ENCODE peak calls at places on chromosomes 4 and X, in eight cellular contexts. Q is coronary artery; Y is tibial artery; J is astrocyte of the cerebellum; P is prostate gland; A is CD8-positive, alpha-beta T cell; F is GM12878; N is heart left ventricle. V is an unnamed sample.

GRCh38 chr4:6504900-6505496 is 32.6 kb upstream of the PPP2R2C start:
- DNase-seq in Q (no peak), Y (no peak), J (no peak), P (no peak), A (no peak), F (no peak), N (no peak), V (no peak)

GRCh38 chr4:165118256-165118909 is 5.7 kb upstream of the TMEM192 start:
- DNase-seq in Q (no peak), Y (no peak), J (no peak), P (no peak), A (no peak), F (no peak), N (no peak), V (no peak)

GRCh38 chrX:80578518-80579105 is 158.4 kb downstream of the TENT5D start:
- DNase-seq in Q (no peak), Y (no peak), J (no peak), P (no peak), A (no peak), F (no peak), N (no peak), V (no peak)

GRCh38 chrX:153380691-153381090 is 20.5 kb downstream of the PNMA6E start:
- DNase-seq in Q (peak; percentile 72), Y (no peak), J (no peak), P (no peak), A (no peak), F (no peak), N (no peak), V (no peak)

GRCh38 chr4:8419222-8420041 is 21.1 kb downstream of the ACOX3 start:
- DNase-seq in Q (no peak), Y (no peak), J (no peak), P (no peak), A (no peak), F (peak; percentile 37), N (no peak), V (no peak)

GRCh38 chr4:185096032-185096653 is 46.9 kb upstream of the SLC25A4 start:
- DNase-seq in Q (no peak), Y (no peak), J (peak; percentile 26), P (peak; percentile 37), A (peak; percentile 20), F (no peak), N (no peak), V (no peak)

GRCh38 chr4:176277162-176277904 is 8.3 kb upstream of the ASB5 start:
- DNase-seq in Q (no peak), Y (peak; percentile 77), J (peak; percentile 58), P (peak; percentile 58), A (no peak), F (no peak), N (peak; percentile 33), V (no peak)

GRCh38 chrX:30715976-30716375 is 62.8 kb downstream of the GK start:
- DNase-seq in Q (no peak), Y (no peak), J (no peak), P (no peak), A (no peak), F (no peak), N (no peak), V (no peak)

GRCh38 chr4:140359571-140360427 is 13.6 kb upstream of the SCOC start:
- DNase-seq in Q (no peak), Y (peak; percentile 71), J (peak; percentile 76), P (peak; percentile 82), A (peak; percentile 78), F (no peak), N (peak; percentile 66), V (peak; percentile 51)

GRCh38 chr4:158411180-158411721 is 110.4 kb upstream of the RXFP1 start:
- DNase-seq in Q (no peak), Y (no peak), J (no peak), P (no peak), A (no peak), F (no peak), N (no peak), V (no peak)

GRCh38 chr4:112170451-112170993 is 25.3 kb downstream of the FAM241A start:
- DNase-seq in Q (no peak), Y (no peak), J (no peak), P (no peak), A (no peak), F (no peak), N (no peak), V (no peak)

GRCh38 chr4:147117400-147117799 is 171.7 kb upstream of the TTC29 start:
- DNase-seq in Q (no peak), Y (no peak), J (no peak), P (peak; percentile 84), A (no peak), F (no peak), N (no peak), V (no peak)

GRCh38 chr4:32148120-32148666 is 1428.0 kb downstream of the PCDH7 start:
- DNase-seq in Q (no peak), Y (no peak), J (peak; percentile 91), P (no peak), A (no peak), F (no peak), N (no peak), V (no peak)

GRCh38 chr4:2962614-2963184 is 507 bp downstream of the NOP14 start:
- DNase-seq in Q (no peak), Y (no peak), J (no peak), P (no peak), A (no peak), F (no peak), N (no peak), V (no peak)

GRCh38 chrX:97126020-97126419 is 242.3 kb downstream of the RPA4 start:
- DNase-seq in Q (no peak), Y (no peak), J (peak; percentile 19), P (no peak), A (no peak), F (no peak), N (no peak), V (no peak)

GRCh38 chr4:59553739-59554126 is 1646.4 kb upstream of the ADGRL3 start:
- DNase-seq in Q (no peak), Y (no peak), J (peak; percentile 2), P (no peak), A (no peak), F (no peak), N (no peak), V (no peak)

GRCh38 chrX:33183366-33183765 is 28.0 kb downstream of the DMD start:
- DNase-seq in Q (peak; percentile 71), Y (peak; percentile 69), J (peak; percentile 38), P (no peak), A (no peak), F (no peak), N (peak; percentile 51), V (no peak)

GRCh38 chrX:131626681-131627296 is 82.9 kb downstream of the OR13H1 start:
- DNase-seq in Q (no peak), Y (no peak), J (no peak), P (no peak), A (no peak), F (no peak), N (no peak), V (no peak)

GRCh38 chrX:141936080-141936479 is 32.4 kb downstream of the MAGEC1 start:
- DNase-seq in Q (no peak), Y (no peak), J (no peak), P (no peak), A (no peak), F (no peak), N (no peak), V (no peak)

GRCh38 chrX:46844913-46845312 is 8.1 kb downstream of the RP2 start:
- DNase-seq in Q (no peak), Y (no peak), J (no peak), P (no peak), A (no peak), F (no peak), N (no peak), V (no peak)
- H3K4me3 ChIP-seq in Q (no peak overlapping the region), Y (no peak overlapping the region), J (no peak overlapping the region), P (no peak overlapping the region), A (no peak overlapping the region), F (no peak overlapping the region), N (no peak overlapping the region), V (no peak overlapping the region)

GRCh38 chrX:41688154-41688553 is 619 bp upstream of the GPR34 start:
- DNase-seq in Q (no peak), Y (no peak), J (no peak), P (no peak), A (no peak), F (no peak), N (no peak), V (no peak)

GRCh38 chrX:41684138-41684537 is 4.6 kb upstream of the GPR34 start:
- DNase-seq in Q (no peak), Y (no peak), J (no peak), P (peak; percentile 39), A (no peak), F (no peak), N (no peak), V (no peak)

GRCh38 chrX:41684940-41685339 is 3.8 kb upstream of the GPR34 start:
- DNase-seq in Q (no peak), Y (no peak), J (no peak), P (no peak), A (no peak), F (no peak), N (no peak), V (no peak)

GRCh38 chrX:41688835-41689234 is at the start of gene GPR34:
- DNase-seq in Q (no peak), Y (no peak), J (no peak), P (no peak), A (no peak), F (no peak), N (no peak), V (no peak)

DNA sequence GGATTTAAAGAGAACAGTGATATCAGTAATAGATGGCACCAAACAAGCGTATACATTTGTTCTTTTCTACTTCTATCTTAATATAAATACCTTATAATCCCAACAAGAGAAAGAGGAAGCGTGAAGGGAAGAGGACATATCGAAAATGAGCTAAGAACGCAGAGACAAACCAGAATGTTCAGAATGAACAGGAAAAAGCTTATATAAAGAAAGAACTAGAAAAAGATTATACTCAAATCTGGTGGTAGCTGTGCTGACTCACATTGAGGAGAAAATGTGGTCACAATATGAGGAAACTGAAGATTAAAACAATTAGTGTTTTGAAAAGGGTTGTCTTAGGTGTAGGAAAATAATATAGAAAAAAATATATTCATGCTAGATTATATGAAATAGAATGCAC is 2.0 kb upstream of the GPR34 start:
- DNase-seq in Q (no peak), Y (no peak), J (no peak), P (no peak), A (no peak), F (no peak), N (no peak), V (no peak)
- H3K4me3 ChIP-seq in Q (no peak overlapping the region), Y (no peak overlapping the region), J (no peak overlapping the region), P (no peak overlapping the region), A (no peak overlapping the region), F (no peak overlapping the region), N (no peak overlapping the region), V (no peak overlapping the region)

DNA sequence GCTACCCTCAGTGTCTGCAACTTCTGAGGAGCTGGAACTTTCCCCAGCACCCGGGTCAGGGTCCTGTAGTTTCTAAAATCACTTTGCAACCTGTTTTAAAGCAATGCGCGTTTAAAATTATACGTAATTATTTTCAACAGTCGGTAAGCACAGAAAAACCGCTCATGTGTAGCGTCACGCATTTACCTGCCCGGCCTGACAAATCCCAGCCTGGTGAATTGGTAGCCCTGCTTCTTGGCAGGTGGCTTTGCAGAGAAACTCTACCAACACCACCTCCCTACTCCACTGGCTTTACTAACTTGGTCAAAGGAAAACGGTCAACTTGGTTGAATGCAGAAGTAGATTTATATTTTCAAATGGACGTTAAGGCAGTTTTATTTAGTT is 651 bp downstream of the BANK1 start:
- DNase-seq in Q (no peak), Y (no peak), J (no peak), P (peak; percentile 21), A (no peak), F (no peak), N (no peak), V (no peak)
- H3K4me3 ChIP-seq in Q (peak overlapping the region; percentile 78), Y (peak overlapping the region; percentile 45), J (peak overlapping the region; percentile 39), P (peak overlapping the region; percentile 54), A (peak overlapping the region; percentile 39), F (peak overlapping the region; percentile 59), N (peak overlapping the region; percentile 39), V (peak overlapping the region; percentile 54)

GRCh38 chrX:40169193-40170086 is 71.7 kb upstream of the BCOR start:
- DNase-seq in Q (peak; percentile 70), Y (peak; percentile 70), J (peak; percentile 45), P (peak; percentile 40), A (peak; percentile 81), F (no peak), N (no peak), V (no peak)
- H3K4me3 ChIP-seq in Q (peak overlapping the region; percentile 5), Y (no peak overlapping the region), J (no peak overlapping the region), P (no peak overlapping the region), A (peak overlapping the region; percentile 42), F (peak overlapping the region; percentile 49), N (no peak overlapping the region), V (peak overlapping the region; percentile 22)